ENCODE peak calls at places on chromosomes 13 and 19, in seven cellular contexts. M, W, J, O, L, A and I are unnamed samples.

GRCh38 chr19:3538965-3539742 is at the start of gene TEKTIP1:
- DNase-seq in M (peak; percentile 16), W (peak; percentile 58), J (no peak), O (no peak), L (peak; percentile 51), A (no peak), I (no peak)

GRCh38 chr19:50020481-50020880 is 4.7 kb downstream of the VRK3 start:
- DNase-seq in M (no peak), W (no peak), J (no peak), O (no peak), L (no peak), A (no peak), I (no peak)

GRCh38 chr13:106819413-106820180 is 251.7 kb upstream of the ARGLU1 start:
- DNase-seq in M (no peak), W (no peak), J (no peak), O (no peak), L (no peak), A (no peak), I (no peak)

GRCh38 chr19:3492131-3492839 is 8.2 kb downstream of the DOHH start:
- DNase-seq in M (no peak), W (no peak), J (no peak), O (no peak), L (no peak), A (no peak), I (no peak)

GRCh38 chr19:35908010-35908441 is at the start of gene TYROBP:
- DNase-seq in M (no peak), W (peak; percentile 81), J (no peak), O (no peak), L (peak; percentile 75), A (no peak), I (no peak)

GRCh38 chr13:23050126-23050525 is 130.7 kb upstream of the SGCG start:
- DNase-seq in M (no peak), W (no peak), J (no peak), O (no peak), L (no peak), A (no peak), I (no peak)

GRCh38 chr19:53183146-53183545 is 10.0 kb downstream of the ZNF665 start:
- DNase-seq in M (no peak), W (no peak), J (no peak), O (no peak), L (no peak), A (no peak), I (no peak)

GRCh38 chr19:55461259-55461973 is at the start of gene ISOC2:
- DNase-seq in M (peak; percentile 100), W (peak; percentile 100), J (peak; percentile 100), O (peak; percentile 99), L (peak; percentile 100), A (peak; percentile 99), I (peak; percentile 100)

GRCh38 chr19:6930190-6930589 is 42.8 kb downstream of the ADGRE1 start:
- DNase-seq in M (no peak), W (no peak), J (no peak), O (no peak), L (no peak), A (no peak), I (no peak)

GRCh38 chr19:17035842-17036424 is 9.3 kb upstream of the CPAMD8 start:
- DNase-seq in M (no peak), W (no peak), J (no peak), O (no peak), L (no peak), A (no peak), I (no peak)

GRCh38 chr13:45086484-45086883 is 33.8 kb upstream of the GTF2F2 start:
- DNase-seq in M (no peak), W (no peak), J (no peak), O (no peak), L (no peak), A (no peak), I (no peak)

GRCh38 chr19:4057913-4058695 is 8.6 kb downstream of the ZBTB7A start:
- DNase-seq in M (no peak), W (peak; percentile 96), J (peak; percentile 97), O (peak; percentile 79), L (peak; percentile 87), A (peak; percentile 48), I (no peak)

GRCh38 chr13:67935655-67936054 is 705.5 kb upstream of the PCDH9 start:
- DNase-seq in M (no peak), W (no peak), J (no peak), O (no peak), L (no peak), A (no peak), I (no peak)

GRCh38 chr13:113399755-113400149 is 35.8 kb upstream of the GRTP1 start:
- DNase-seq in M (no peak), W (peak; percentile 59), J (no peak), O (no peak), L (peak; percentile 44), A (no peak), I (no peak)

GRCh38 chr19:2186071-2186846 is 22.5 kb downstream of the DOT1L start:
- DNase-seq in M (no peak), W (peak; percentile 83), J (peak; percentile 93), O (no peak), L (no peak), A (peak; percentile 91), I (no peak)

GRCh38 chr13:33123066-33123940 is 107.1 kb downstream of the KL start:
- DNase-seq in M (no peak), W (no peak), J (no peak), O (no peak), L (no peak), A (no peak), I (no peak)

GRCh38 chr19:37313335-37313627 is 57.6 kb upstream of the ZNF527 start:
- DNase-seq in M (no peak), W (no peak), J (no peak), O (no peak), L (no peak), A (no peak), I (no peak)

DNA sequence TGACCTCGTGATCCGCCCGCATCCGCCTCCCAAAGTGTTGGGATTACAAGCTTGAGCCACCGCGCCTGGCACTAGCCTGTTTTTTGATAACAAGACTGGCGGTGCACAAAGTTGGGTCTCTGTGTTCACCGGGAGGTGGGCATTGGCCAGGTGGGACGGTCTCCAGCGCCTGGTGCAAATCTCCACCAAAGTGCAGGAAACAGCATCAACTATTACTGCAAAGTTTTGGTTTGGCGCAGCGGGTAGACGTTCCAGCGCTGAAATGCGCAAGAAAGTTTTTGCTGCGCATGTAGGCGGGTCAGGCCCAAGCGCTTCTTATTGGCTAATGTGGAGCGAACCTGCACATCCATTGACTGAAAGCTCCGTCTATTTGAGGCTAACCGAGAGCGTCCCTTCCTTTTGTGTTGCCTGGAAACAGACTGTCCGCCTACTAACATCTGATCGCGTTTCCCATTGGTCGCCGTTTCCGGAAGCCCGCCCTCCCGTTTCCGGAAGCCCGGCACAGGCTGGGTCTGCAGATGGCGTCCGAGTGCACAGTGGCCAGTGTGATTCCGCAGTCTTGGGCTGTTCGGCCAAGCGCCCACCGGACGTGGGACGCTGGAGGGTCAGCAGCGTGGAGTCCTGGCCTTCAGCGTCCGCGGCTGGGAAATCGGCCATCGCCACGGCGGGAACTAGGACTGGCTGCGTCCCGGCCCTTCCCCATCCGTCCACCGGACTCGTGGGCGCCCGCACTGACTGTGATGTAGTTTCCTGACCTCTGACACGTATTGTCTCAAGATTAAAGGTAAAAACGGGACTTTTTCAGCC is 53.3 kb upstream of the ZNF527 start:
- DNase-seq in M (peak; percentile 95), W (peak; percentile 96), J (peak; percentile 98), O (peak; percentile 90), L (peak; percentile 97), A (peak; percentile 98), I (peak; percentile 94)
- TF ChIP-seq CTCF in M (peak; percentile 47), W (peak; percentile 36), J (peak; percentile 28), O (no peak), L (peak; percentile 24), A (peak; percentile 40), I (peak; percentile 30)

DNA sequence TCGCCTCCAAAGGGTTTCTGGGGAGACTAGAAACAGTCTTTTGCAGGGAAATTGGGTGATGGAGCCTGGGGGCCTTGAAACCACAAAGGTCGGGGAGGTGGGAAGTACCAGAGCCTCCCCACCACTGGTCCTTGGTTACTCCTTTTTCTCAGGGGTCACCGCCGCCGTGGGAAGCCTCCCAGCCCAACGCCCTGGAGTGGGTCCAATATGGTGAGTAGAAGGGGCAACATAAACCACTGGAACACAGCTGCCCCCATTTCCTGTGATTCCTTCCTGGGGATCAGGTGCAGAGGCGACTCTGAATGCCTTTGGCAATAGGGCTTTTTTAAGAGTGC is 5.8 kb downstream of the PGLYRP1 start:
- DNase-seq in M (no peak), W (no peak), J (no peak), O (no peak), L (no peak), A (no peak), I (no peak)
- TF ChIP-seq CTCF in M (no peak), W (peak; percentile 3), J (peak; percentile 9), O (no peak), L (no peak), A (no peak), I (no peak)

DNA sequence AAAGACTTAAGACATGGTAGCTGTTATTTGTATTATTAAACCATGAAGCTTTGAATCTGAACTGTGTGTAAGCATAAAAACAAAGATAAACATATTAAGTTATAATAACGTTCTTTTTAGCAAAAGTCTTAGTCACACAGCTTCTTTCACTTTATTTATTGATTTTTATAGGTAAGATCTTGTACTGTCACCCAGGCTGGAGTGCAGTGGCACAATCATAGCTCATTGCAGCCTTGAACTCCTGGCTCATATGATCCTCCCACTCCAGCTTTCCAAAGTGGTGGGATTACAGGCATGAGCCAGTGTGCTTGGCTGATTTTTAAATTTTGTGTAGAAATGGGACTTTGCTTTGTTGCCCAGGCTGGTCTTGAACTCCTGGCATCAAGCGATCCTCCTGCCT is 13.4 kb downstream of the FARP1 start:
- DNase-seq in M (no peak), W (no peak), J (no peak), O (no peak), L (no peak), A (no peak), I (no peak)
- TF ChIP-seq CTCF in M (no peak), W (no peak), J (no peak), O (no peak), L (no peak), A (no peak), I (no peak)

DNA sequence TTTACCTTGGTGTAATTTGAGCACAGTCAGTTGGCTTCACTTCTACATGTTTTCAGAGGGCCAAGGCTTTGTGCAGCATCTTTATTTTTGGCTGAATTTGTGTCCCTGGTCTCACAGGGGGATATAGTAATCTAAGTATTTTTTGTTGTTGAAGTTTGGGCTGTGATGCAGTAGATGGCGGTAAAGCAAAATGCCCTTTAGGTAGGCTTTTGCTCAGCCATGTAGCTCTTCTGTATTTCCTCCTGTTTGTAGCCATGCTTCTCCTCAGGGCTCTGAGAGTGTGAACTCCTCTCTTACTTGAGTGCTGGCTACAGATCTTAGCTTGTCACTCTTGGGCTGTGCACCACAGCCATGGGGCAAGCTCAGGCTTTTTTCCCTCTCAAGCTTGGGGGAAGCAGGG is 328.6 kb downstream of the SLITRK5 start:
- DNase-seq in M (no peak), W (no peak), J (no peak), O (no peak), L (no peak), A (no peak), I (no peak)
- TF ChIP-seq CTCF in M (no peak), W (no peak), J (no peak), O (no peak), L (no peak), A (peak; percentile 23), I (no peak)

GRCh38 chr19:39128511-39129079 is 3.0 kb downstream of the PAK4 start:
- DNase-seq in M (no peak), W (no peak), J (no peak), O (no peak), L (no peak), A (no peak), I (no peak)
- TF ChIP-seq CTCF in M (no peak), W (no peak), J (no peak), O (no peak), L (no peak), A (no peak), I (no peak)